ENCODE peak calls at places on chromosomes 13 and 19, in seven cellular contexts. W is transverse colon; E is trophoblast cell; H is endodermal cell; M is cardiac muscle cell; C is DND-41; L is effector memory CD4-positive, alpha-beta T cell. D is an unnamed sample. For H3K4me1, the result is how much of the 10 kb centered on the place peaks cover.

GRCh38 chr13:99027260-99027659 is 49.4 kb upstream of the DOCK9 start:
- DNase-seq in W (no peak), H (no peak), M (no peak), E (no peak), C (no peak), L (no peak), D (no peak)

GRCh38 chr19:16382775-16383543 is 58.3 kb downstream of the KLF2 start:
- DNase-seq in C (peak), H (peak), W (peak), E (peak), L (peak), M (peak), D (peak)

GRCh38 chr13:53782400-53783030 is 753.9 kb downstream of the OLFM4 start:
- DNase-seq in E (peak), L (no peak), W (no peak), H (peak), M (peak), C (peak), D (no peak)

GRCh38 chr19:33684550-33685303 is 63.0 kb downstream of the CHST8 start:
- DNase-seq in L (no peak), C (no peak), W (no peak), E (no peak), M (no peak), H (no peak), D (no peak)

GRCh38 chr19:33226550-33227241 is 1.0 kb upstream of the SLC7A10 start:
- DNase-seq in E (no peak), H (peak), M (no peak), L (no peak), C (no peak), W (peak), D (no peak)

GRCh38 chr19:35585844-35586243 is at the start of gene PMIS2:
- DNase-seq in E (no peak), C (peak), M (no peak), W (no peak), L (no peak), H (peak), D (no peak)

GRCh38 chr13:105972306-105972721 is 563.1 kb downstream of the EFNB2 start:
- DNase-seq in E (peak), M (no peak), W (peak), C (no peak), L (no peak), H (no peak), D (no peak)

GRCh38 chr19:38132781-38133180 is 91.2 kb downstream of the DPF1 start:
- DNase-seq in W (no peak), E (no peak), L (no peak), C (no peak), H (no peak), M (no peak), D (no peak)

GRCh38 chr19:3507371-3508120 is 1.4 kb downstream of the FZR1 start:
- DNase-seq in L (peak), C (peak), H (peak), E (peak), M (peak), W (peak), D (no peak)

DNA sequence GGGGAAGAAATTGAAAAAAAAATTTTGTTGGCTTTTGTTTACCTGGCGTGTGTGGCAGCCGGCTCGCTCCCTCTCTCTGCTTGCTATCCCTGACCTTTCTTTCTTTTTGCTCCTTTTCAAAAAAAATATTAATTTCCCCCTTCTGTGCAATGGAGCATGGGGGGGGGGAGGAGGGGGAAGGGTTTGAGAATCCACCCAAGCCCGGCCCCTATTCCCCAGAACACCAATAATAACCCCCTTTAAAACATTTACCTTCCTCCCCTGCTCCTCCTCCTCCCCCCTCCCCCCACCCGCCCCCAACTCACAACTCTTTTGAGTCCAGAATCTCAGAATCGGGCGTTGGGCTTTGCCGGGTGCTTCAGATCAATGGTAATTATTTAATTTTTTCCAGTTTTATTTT is 28.4 kb downstream of the NFIX start:
- DNase-seq in W (no peak), E (no peak), L (no peak), M (no peak), H (no peak), C (no peak), D (no peak)
- H3K27ac ChIP-seq in W (peak), E (no peak), L (no peak), M (no peak), H (no peak), C (no peak), D (no peak)

GRCh38 chr19:1173160-1173844 is 766 bp downstream of the SBNO2 start:
- DNase-seq in L (no peak), M (no peak), C (peak), E (no peak), H (peak), W (no peak), D (peak)
- H3K4me1 ChIP-seq in L (under half), M (under half), C (under half), E (under half), H (under half), W (under half), D (half or more)

DNA sequence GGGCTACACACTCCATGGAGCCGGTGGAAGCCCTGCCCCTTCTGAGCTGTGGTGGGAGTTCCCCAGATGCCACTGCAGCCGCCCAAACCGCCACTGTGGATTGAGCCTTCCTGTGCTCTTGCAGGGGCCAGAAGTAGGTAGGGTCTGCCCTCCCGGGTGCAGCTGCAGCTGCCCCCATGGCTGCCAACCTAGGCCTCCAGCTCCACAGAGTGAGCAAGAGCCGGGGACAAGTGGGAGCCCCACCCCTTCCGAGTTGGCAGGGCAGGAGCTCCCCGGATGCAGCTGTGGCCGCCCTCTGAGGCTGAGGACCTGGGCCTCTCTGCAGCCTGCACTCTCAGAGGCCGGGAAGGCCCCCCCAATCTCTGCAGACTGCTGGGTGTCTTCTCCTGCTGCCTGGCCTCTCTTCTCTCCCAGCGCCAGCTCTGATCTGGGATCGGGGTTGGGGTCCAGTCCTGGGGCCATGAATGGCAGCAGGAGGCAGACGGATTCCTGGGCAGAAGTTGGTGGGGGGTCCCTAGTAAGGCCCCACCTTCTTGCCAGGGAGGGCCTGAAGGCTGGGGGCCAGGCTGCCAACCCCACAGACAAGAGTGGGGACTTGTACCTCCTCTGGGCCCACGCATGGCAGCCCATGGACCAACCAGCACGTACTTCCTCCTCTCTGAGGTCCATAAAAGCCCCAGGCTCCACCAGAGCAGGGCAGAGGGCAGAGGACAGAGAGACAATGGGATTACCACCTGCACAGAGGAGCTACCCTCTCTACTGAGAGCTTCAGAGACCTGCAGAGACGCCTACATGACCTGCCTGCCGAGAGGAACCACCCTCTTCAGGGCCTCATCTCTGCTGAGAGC is 28.9 kb downstream of the AP2S1 start:
- DNase-seq in H (peak), E (no peak), L (peak), W (peak), M (no peak), C (peak), D (no peak)
- H3K4me3 ChIP-seq in H (no peak), E (no peak), L (peak), W (no peak), M (no peak), C (no peak), D (no peak)

GRCh38 chr19:11154683-11155047 is 917 bp downstream of the SPC24 start:
- DNase-seq in W (no peak), E (no peak), M (no peak), H (no peak), C (no peak), L (no peak), D (no peak)

GRCh38 chr19:11155373-11156120 is at the start of gene SPC24:
- DNase-seq in W (peak), H (peak), E (peak), M (peak), C (peak), L (peak), D (peak)

GRCh38 chr19:11164278-11164677 is 8.7 kb upstream of the SPC24 start:
- DNase-seq in E (no peak), M (peak), W (no peak), L (no peak), C (no peak), H (no peak), D (no peak)

GRCh38 chr19:11160119-11160768 is 4.7 kb upstream of the SPC24 start:
- DNase-seq in E (no peak), M (no peak), C (no peak), H (no peak), L (no peak), W (no peak), D (no peak)

GRCh38 chr19:11159598-11160001 is 4.0 kb upstream of the SPC24 start:
- DNase-seq in E (no peak), M (no peak), L (no peak), W (no peak), H (no peak), C (no peak), D (no peak)
- H3K27ac ChIP-seq in E (no peak), M (peak), L (no peak), W (peak), H (no peak), C (no peak), D (no peak)

GRCh38 chr13:24271231-24271610 is 38.2 kb upstream of the C1QTNF9 start:
- DNase-seq in W (no peak), E (no peak), M (no peak), L (no peak), H (no peak), C (no peak), D (no peak)

GRCh38 chr13:24269803-24270202 is 39.6 kb upstream of the C1QTNF9 start:
- DNase-seq in L (no peak), H (no peak), E (peak), M (no peak), W (no peak), C (no peak), D (no peak)

GRCh38 chr13:24272452-24273161 is 36.8 kb upstream of the C1QTNF9 start:
- DNase-seq in W (no peak), C (no peak), L (no peak), H (peak), E (no peak), M (no peak), D (no peak)

GRCh38 chr13:24271611-24272451 is 37.5 kb upstream of the C1QTNF9 start:
- DNase-seq in L (peak), W (peak), C (peak), H (peak), M (no peak), E (no peak), D (no peak)

DNA sequence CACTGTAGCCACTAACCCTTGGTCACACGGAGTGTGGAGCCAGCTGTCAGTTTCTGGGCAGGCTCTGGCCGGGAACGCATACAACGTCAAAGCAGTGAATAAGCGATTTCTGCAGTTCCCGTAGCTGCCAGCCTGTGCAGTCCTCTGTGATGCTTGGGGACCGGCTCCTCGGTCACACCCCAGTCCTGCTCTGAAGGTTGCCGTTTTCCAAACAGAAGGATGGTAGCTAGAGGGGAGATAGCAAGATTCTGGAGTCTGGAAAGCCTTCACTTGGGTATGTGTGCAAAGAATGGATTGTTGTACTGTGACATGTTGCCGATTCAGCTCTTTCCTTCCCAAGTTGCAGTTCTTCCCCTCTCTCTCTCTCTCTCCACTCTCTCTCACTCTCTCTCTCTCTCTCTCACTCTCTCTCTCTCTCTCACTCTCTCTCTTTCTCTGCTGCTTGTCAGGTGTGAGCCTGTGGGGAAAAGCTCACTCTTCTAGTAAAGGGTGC is 38.7 kb upstream of the C1QTNF9 start:
- DNase-seq in M (peak), W (peak), E (peak), H (peak), C (peak), L (peak), D (peak)
- H3K4me1 ChIP-seq in M (under half), W (half or more), E (under half), H (under half), C (half or more), L (half or more), D (under half)

GRCh38 chr19:52170304-52170703 is 1.1 kb downstream of the ZNF836 start:
- DNase-seq in E (no peak), L (no peak), W (no peak), M (no peak), H (peak), C (peak), D (no peak)
- H3K4me3 ChIP-seq in E (peak), L (peak), W (peak), M (peak), H (peak), C (peak), D (peak)

GRCh38 chr13:20415288-20415644 is 110.4 kb downstream of the CRYL1 start:
- DNase-seq in H (no peak), E (no peak), C (no peak), M (no peak), L (no peak), W (no peak), D (no peak)

GRCh38 chr13:20416223-20416622 is 109.4 kb downstream of the CRYL1 start:
- DNase-seq in H (no peak), M (no peak), C (no peak), L (no peak), E (no peak), W (no peak), D (no peak)

GRCh38 chr13:20415694-20416107 is 110.0 kb downstream of the CRYL1 start:
- DNase-seq in M (no peak), W (no peak), H (no peak), L (no peak), C (no peak), E (peak), D (no peak)

GRCh38 chr13:20422362-20422761 is 103.3 kb downstream of the CRYL1 start:
- DNase-seq in C (no peak), E (no peak), W (no peak), H (no peak), M (no peak), L (no peak), D (no peak)

DNA sequence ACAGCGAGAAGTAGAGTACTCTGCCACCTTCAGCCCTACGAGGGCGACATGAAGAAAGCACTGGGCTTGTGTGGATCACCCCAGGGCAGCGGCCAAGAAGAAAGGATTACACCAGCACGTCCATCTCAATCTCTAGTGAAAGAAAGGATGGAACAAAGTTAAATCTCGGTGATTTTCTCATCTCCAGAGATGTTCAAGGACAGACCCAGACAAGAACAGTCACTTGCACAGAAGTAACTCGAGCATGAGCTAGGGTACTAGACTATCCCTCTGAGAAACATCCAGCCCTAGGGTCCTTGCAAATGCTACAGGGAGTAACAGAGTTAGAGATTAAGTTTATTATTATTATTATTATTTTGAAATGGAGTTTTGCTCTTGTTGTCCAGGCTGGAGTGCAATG is 106.7 kb downstream of the CRYL1 start:
- DNase-seq in E (no peak), L (no peak), C (no peak), H (no peak), W (no peak), M (no peak), D (no peak)
- H3K27ac ChIP-seq in E (no peak), L (no peak), C (no peak), H (no peak), W (no peak), M (no peak), D (peak)

GRCh38 chr19:47105874-47106273 is 7.7 kb downstream of the ZC3H4 start:
- DNase-seq in W (no peak), H (no peak), L (no peak), C (no peak), E (no peak), M (no peak), D (no peak)
- H3K4me1 ChIP-seq in W (half or more), H (under half), L (under half), C (under half), E (under half), M (under half), D (under half)

DNA sequence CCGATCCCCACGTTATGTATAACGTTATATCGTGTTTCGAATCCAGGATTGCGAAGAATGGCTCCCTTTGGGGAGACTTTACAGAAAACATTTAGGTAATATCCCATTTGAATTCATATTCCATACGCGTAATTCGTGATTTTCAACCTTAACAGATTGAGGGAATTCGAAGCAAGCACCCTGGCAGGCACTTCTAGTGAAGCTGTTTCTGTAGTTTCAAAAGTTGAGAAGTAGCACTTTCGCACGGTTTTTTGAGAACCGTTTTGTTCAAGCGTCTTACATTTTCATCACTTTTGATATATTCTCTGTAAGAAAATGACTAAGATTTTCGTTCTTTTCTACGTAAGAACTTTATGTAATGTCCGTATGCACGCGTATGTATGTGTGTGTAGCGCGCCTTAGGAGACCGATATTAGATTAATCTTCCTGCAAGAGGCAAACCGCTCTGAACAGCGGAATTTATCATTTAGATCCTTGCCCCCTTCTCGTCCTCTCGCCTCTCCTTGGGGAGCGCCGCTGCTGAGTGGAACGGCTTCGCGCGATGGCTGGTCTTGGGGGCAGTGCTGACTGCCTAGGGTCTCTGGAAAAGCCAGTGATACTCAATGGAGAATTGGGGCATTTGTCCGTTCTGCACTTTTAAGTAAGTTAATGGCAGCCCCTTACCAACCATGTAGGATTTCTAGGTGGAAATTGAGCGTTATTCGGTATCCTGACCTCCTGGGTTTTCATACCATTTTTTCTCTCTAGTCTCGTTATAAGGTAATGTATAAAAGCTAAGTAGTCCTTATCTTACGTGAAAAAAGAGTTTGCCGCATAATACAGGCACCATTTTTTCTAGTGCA is 4.8 kb downstream of the MAB21L1 start:
- DNase-seq in E (no peak), L (no peak), W (no peak), C (no peak), M (peak), H (peak), D (peak)
- H3K4me3 ChIP-seq in E (no peak), L (no peak), W (peak), C (no peak), M (peak), H (peak), D (peak)

D was measured in SJSA1.